ENCODE peak calls at places on chromosomes 6 and 20, in four cellular contexts. B is body of pancreas; P is AG09319; F is stimulated activated CD8-positive, alpha-beta memory T cell treated with anti-CD3 and anti-CD28 coated beads, Interleukin-7, amount 100 ng/mL, for 4 hours. U is an unnamed sample.

GRCh38 chr20:33681728-33682353 is 4.3 kb downstream of the E2F1 start:
- DNase-seq in B (no peak), P (no peak), F (no peak), U (no peak)

GRCh38 chr6:130615816-130616215 is 211.4 kb upstream of the SMLR1 start:
- DNase-seq in B (no peak), P (no peak), F (no peak), U (no peak)

GRCh38 chr6:54291738-54292137 is 16.5 kb upstream of the TINAG start:
- DNase-seq in B (no peak), P (no peak), F (no peak), U (peak)

GRCh38 chr6:35258858-35259193 is 709 bp upstream of the ZNF76 start:
- DNase-seq in B (no peak), P (no peak), F (peak), U (peak)

GRCh38 chr6:104003803-104004516 is 855.8 kb downstream of the HACE1 start:
- DNase-seq in B (no peak), P (no peak), F (no peak), U (no peak)

GRCh38 chr6:163021054-163021453 is 293.3 kb downstream of the PACRG start:
- DNase-seq in B (no peak), P (no peak), F (no peak), U (no peak)

GRCh38 chr6:139800837-139801236 is 426.4 kb upstream of the CITED2 start:
- DNase-seq in B (no peak), P (no peak), F (no peak), U (no peak)

GRCh38 chr6:123171341-123171740 is 175.3 kb downstream of the CLVS2 start:
- DNase-seq in B (no peak), P (no peak), F (no peak), U (no peak)

GRCh38 chr6:46453756-46454316 is 37.4 kb downstream of the RCAN2 start:
- DNase-seq in B (no peak), P (no peak), F (no peak), U (peak)

U was measured in iris pigment epithelial cell.